ENCODE peak calls at places on chromosomes 7 and 10, in ten cellular contexts. O, S, Z, F, K, T, I, X, J and Q are unnamed samples.
A peak's percentile ranks its signal among the peaks of the same experiment; 100 is the strongest.

GRCh38 chr10:124362572-124362971 is 56.2 kb downstream of the OAT start:
- DNase-seq in K (no peak), O (no peak), S (no peak), X (no peak), I (no peak), J (no peak), F (no peak), T (no peak), Z (no peak), Q (no peak)

GRCh38 chr7:27745064-27745583 is 5.2 kb downstream of the TAX1BP1 start:
- DNase-seq in K (peak; percentile 88), T (no peak), Z (no peak), X (peak; percentile 64), I (peak; percentile 72), S (peak; percentile 11), O (peak; percentile 19), F (peak; percentile 90), J (peak; percentile 88), Q (peak; percentile 69)

GRCh38 chr10:70399177-70399576 is 4.8 kb upstream of the EIF4EBP2 start:
- DNase-seq in O (no peak), S (no peak), F (no peak), K (no peak), Z (no peak), J (no peak), T (no peak), X (no peak), I (no peak), Q (no peak)

GRCh38 chr7:130996841-130997231 is 262.8 kb upstream of the KLF14 start:
- DNase-seq in Z (no peak), O (no peak), K (peak; percentile 24), I (no peak), S (no peak), T (peak; percentile 81), J (peak; percentile 43), F (peak; percentile 69), X (peak; percentile 32), Q (peak; percentile 94)

GRCh38 chr7:78444267-78444666 is 645.7 kb downstream of the PHTF2 start:
- DNase-seq in J (no peak), F (no peak), Z (no peak), O (no peak), K (no peak), S (no peak), I (no peak), T (no peak), X (no peak), Q (no peak)

GRCh38 chr7:84848219-84848973 is 338.5 kb downstream of the SEMA3D start:
- DNase-seq in T (no peak), X (no peak), O (no peak), F (no peak), Z (no peak), S (no peak), I (no peak), J (no peak), K (no peak), Q (no peak)

GRCh38 chr7:34315032-34315431 is 343.0 kb upstream of the NPSR1 start:
- DNase-seq in S (no peak), Z (no peak), X (peak; percentile 82), I (no peak), K (peak; percentile 89), J (peak; percentile 92), O (peak; percentile 27), F (peak; percentile 2), T (no peak), Q (no peak)

GRCh38 chr7:86257894-86258293 is 385.8 kb upstream of the GRM3 start:
- DNase-seq in J (no peak), Z (no peak), X (no peak), S (no peak), O (no peak), T (no peak), K (no peak), I (no peak), F (no peak), Q (no peak)

GRCh38 chr10:126910798-126911197 is 5.6 kb downstream of the DOCK1 start:
- DNase-seq in J (no peak), I (no peak), Z (no peak), F (no peak), O (no peak), X (no peak), K (no peak), T (no peak), S (no peak), Q (no peak)

GRCh38 chr10:74056081-74056818 is 58.3 kb downstream of the VCL start:
- DNase-seq in J (peak; percentile 89), F (peak; percentile 64), I (no peak), S (no peak), X (peak; percentile 59), K (peak; percentile 83), T (no peak), O (peak; percentile 37), Z (no peak), Q (peak; percentile 74)